ENCODE peak calls at places on chromosomes 4 and X, in ten cellular contexts. S is NCI-H82; L is OCI-LY7; V is thoracic aorta; H is stimulated activated CD4-positive, alpha-beta T cell treated with anti-CD3 and anti-CD28 coated beads, TNF-alpha, amount 100 ng/mL, for 48 hours; Z is RKO; U is activated CD4-positive, CD25-positive, alpha-beta regulatory T cell treated with anti-CD3 and anti-CD28 coated beads, Interleukin-2, amount 50 U/mL, for 72 hours; A is HEK293T; K is mesothelial cell of epicardium; T is H4. X is an unnamed sample.

GRCh38 chr4:42703776-42704175 is 46.9 kb upstream of the ATP8A1 start:
- DNase-seq in S (peak), L (no peak), V (no peak), H (no peak), Z (no peak), U (no peak), A (no peak), K (no peak), T (no peak), X (no peak)

GRCh38 chrX:130172127-130172834 is 519 bp downstream of the RAB33A start:
- DNase-seq in S (peak), L (no peak), V (no peak), H (no peak), Z (no peak), U (no peak), A (no peak), K (no peak), T (no peak), X (no peak)

GRCh38 chrX:21875013-21875412 is 19.2 kb downstream of the YY2 start:
- DNase-seq in S (no peak), L (no peak), V (no peak), H (no peak), Z (no peak), U (no peak), A (no peak), K (no peak), T (no peak), X (no peak)

GRCh38 chr4:153766758-153767157 is 6.9 kb upstream of the RNF175 start:
- DNase-seq in S (no peak), L (no peak), V (no peak), H (no peak), Z (no peak), U (no peak), A (no peak), K (no peak), T (no peak), X (no peak)

GRCh38 chr4:121034010-121034409 is 38.3 kb downstream of the NDNF start:
- DNase-seq in S (no peak), L (no peak), V (no peak), H (no peak), Z (no peak), U (no peak), A (no peak), K (no peak), T (peak), X (peak)

GRCh38 chr4:156889616-156890594 is 81.7 kb downstream of the PDGFC start:
- DNase-seq in S (no peak), L (no peak), V (no peak), H (no peak), Z (no peak), U (no peak), A (no peak), K (no peak), T (no peak), X (no peak)

GRCh38 chr4:133464311-133464710 is 315.2 kb downstream of the PCDH10 start:
- DNase-seq in S (no peak), L (no peak), V (no peak), H (no peak), Z (peak), U (no peak), A (no peak), K (no peak), T (no peak), X (no peak)

GRCh38 chr4:189973646-189974045 is 33.0 kb downstream of the FRG1 start:
- DNase-seq in S (no peak), L (no peak), V (no peak), H (no peak), Z (no peak), U (no peak), A (no peak), K (no peak), T (no peak), X (no peak)

X was measured in A172.